ENCODE peak calls at places on chromosomes 4 and X, in seven cellular contexts. One of them, this sample, is unnamed.

GRCh38 chr4:93433840-93434239 is 394.7 kb upstream of the ATOH1 start:
- DNase-seq in pons: no peak
- DNase-seq in cardiac muscle cell: no peak
- DNase-seq in activated CD4-positive, alpha-beta T cell treated with anti-CD3 and anti-CD28 coated beads for 1 hour: no peak
- DNase-seq in midbrain: no peak
- DNase-seq in germinal center: no peak
- DNase-seq in stimulated activated CD4-positive, alpha-beta T cell treated with anti-CD3 and anti-CD28 coated beads, TNF-alpha, amount 100 ng/mL, for 48 hours: no peak
- DNase-seq in this sample: no peak

GRCh38 chrX:13837290-13837745 is 20.4 kb upstream of the GPM6B start:
- DNase-seq in pons: peak; percentile 64
- DNase-seq in cardiac muscle cell: no peak
- DNase-seq in activated CD4-positive, alpha-beta T cell treated with anti-CD3 and anti-CD28 coated beads for 1 hour: no peak
- DNase-seq in midbrain: peak; percentile 57
- DNase-seq in germinal center: no peak
- DNase-seq in stimulated activated CD4-positive, alpha-beta T cell treated with anti-CD3 and anti-CD28 coated beads, TNF-alpha, amount 100 ng/mL, for 48 hours: no peak
- DNase-seq in this sample: no peak

GRCh38 chrX:103483720-103484119 is 35.6 kb downstream of the RAB40A start:
- DNase-seq in pons: no peak
- DNase-seq in cardiac muscle cell: no peak
- DNase-seq in activated CD4-positive, alpha-beta T cell treated with anti-CD3 and anti-CD28 coated beads for 1 hour: no peak
- DNase-seq in midbrain: no peak
- DNase-seq in germinal center: no peak
- DNase-seq in stimulated activated CD4-positive, alpha-beta T cell treated with anti-CD3 and anti-CD28 coated beads, TNF-alpha, amount 100 ng/mL, for 48 hours: no peak
- DNase-seq in this sample: no peak

GRCh38 chrX:43716696-43717095 is 60.6 kb downstream of the MAOA start:
- DNase-seq in pons: no peak
- DNase-seq in cardiac muscle cell: no peak
- DNase-seq in activated CD4-positive, alpha-beta T cell treated with anti-CD3 and anti-CD28 coated beads for 1 hour: no peak
- DNase-seq in midbrain: no peak
- DNase-seq in germinal center: no peak
- DNase-seq in stimulated activated CD4-positive, alpha-beta T cell treated with anti-CD3 and anti-CD28 coated beads, TNF-alpha, amount 100 ng/mL, for 48 hours: no peak
- DNase-seq in this sample: no peak

GRCh38 chr4:186021461-186022167 is 47.3 kb upstream of the TLR3 start:
- DNase-seq in pons: peak; percentile 61
- DNase-seq in cardiac muscle cell: peak; percentile 71
- DNase-seq in activated CD4-positive, alpha-beta T cell treated with anti-CD3 and anti-CD28 coated beads for 1 hour: no peak
- DNase-seq in midbrain: peak; percentile 57
- DNase-seq in germinal center: peak; percentile 8
- DNase-seq in stimulated activated CD4-positive, alpha-beta T cell treated with anti-CD3 and anti-CD28 coated beads, TNF-alpha, amount 100 ng/mL, for 48 hours: no peak
- DNase-seq in this sample: no peak

GRCh38 chrX:30779453-30780030 is 109.5 kb downstream of the TAB3 start:
- DNase-seq in pons: no peak
- DNase-seq in cardiac muscle cell: no peak
- DNase-seq in activated CD4-positive, alpha-beta T cell treated with anti-CD3 and anti-CD28 coated beads for 1 hour: no peak
- DNase-seq in midbrain: no peak
- DNase-seq in germinal center: no peak
- DNase-seq in stimulated activated CD4-positive, alpha-beta T cell treated with anti-CD3 and anti-CD28 coated beads, TNF-alpha, amount 100 ng/mL, for 48 hours: no peak
- DNase-seq in this sample: no peak

GRCh38 chr4:2694691-2695090 is 61.4 kb downstream of the TNIP2 start:
- DNase-seq in pons: no peak
- DNase-seq in cardiac muscle cell: no peak
- DNase-seq in activated CD4-positive, alpha-beta T cell treated with anti-CD3 and anti-CD28 coated beads for 1 hour: no peak
- DNase-seq in midbrain: no peak
- DNase-seq in germinal center: no peak
- DNase-seq in stimulated activated CD4-positive, alpha-beta T cell treated with anti-CD3 and anti-CD28 coated beads, TNF-alpha, amount 100 ng/mL, for 48 hours: no peak
- DNase-seq in this sample: no peak

GRCh38 chr4:38964942-38965775 is 67.0 kb downstream of the TMEM156 start:
- DNase-seq in pons: no peak
- DNase-seq in cardiac muscle cell: no peak
- DNase-seq in activated CD4-positive, alpha-beta T cell treated with anti-CD3 and anti-CD28 coated beads for 1 hour: no peak
- DNase-seq in midbrain: no peak
- DNase-seq in germinal center: no peak
- DNase-seq in stimulated activated CD4-positive, alpha-beta T cell treated with anti-CD3 and anti-CD28 coated beads, TNF-alpha, amount 100 ng/mL, for 48 hours: no peak
- DNase-seq in this sample: no peak

GRCh38 chr4:135098061-135098460 is 896.5 kb upstream of the PABPC4L start:
- DNase-seq in pons: no peak
- DNase-seq in cardiac muscle cell: no peak
- DNase-seq in activated CD4-positive, alpha-beta T cell treated with anti-CD3 and anti-CD28 coated beads for 1 hour: no peak
- DNase-seq in midbrain: no peak
- DNase-seq in germinal center: no peak
- DNase-seq in stimulated activated CD4-positive, alpha-beta T cell treated with anti-CD3 and anti-CD28 coated beads, TNF-alpha, amount 100 ng/mL, for 48 hours: no peak
- DNase-seq in this sample: no peak

GRCh38 chrX:47877327-47877726 is 40.6 kb downstream of the ZNF81 start:
- DNase-seq in pons: no peak
- DNase-seq in cardiac muscle cell: no peak
- DNase-seq in activated CD4-positive, alpha-beta T cell treated with anti-CD3 and anti-CD28 coated beads for 1 hour: no peak
- DNase-seq in midbrain: no peak
- DNase-seq in germinal center: no peak
- DNase-seq in stimulated activated CD4-positive, alpha-beta T cell treated with anti-CD3 and anti-CD28 coated beads, TNF-alpha, amount 100 ng/mL, for 48 hours: no peak
- DNase-seq in this sample: no peak

GRCh38 chr4:55553442-55553841 is 6.7 kb upstream of the CLOCK start:
- DNase-seq in pons: no peak
- DNase-seq in cardiac muscle cell: no peak
- DNase-seq in activated CD4-positive, alpha-beta T cell treated with anti-CD3 and anti-CD28 coated beads for 1 hour: no peak
- DNase-seq in midbrain: no peak
- DNase-seq in germinal center: no peak
- DNase-seq in stimulated activated CD4-positive, alpha-beta T cell treated with anti-CD3 and anti-CD28 coated beads, TNF-alpha, amount 100 ng/mL, for 48 hours: no peak
- DNase-seq in this sample: no peak

GRCh38 chrX:75278991-75279390 is 5.1 kb downstream of the UPRT start:
- DNase-seq in pons: no peak
- DNase-seq in cardiac muscle cell: no peak
- DNase-seq in activated CD4-positive, alpha-beta T cell treated with anti-CD3 and anti-CD28 coated beads for 1 hour: no peak
- DNase-seq in midbrain: no peak
- DNase-seq in germinal center: no peak
- DNase-seq in stimulated activated CD4-positive, alpha-beta T cell treated with anti-CD3 and anti-CD28 coated beads, TNF-alpha, amount 100 ng/mL, for 48 hours: no peak
- DNase-seq in this sample: no peak

GRCh38 chr4:53015681-53016080 is 153.6 kb downstream of the RASL11B start:
- DNase-seq in pons: peak; percentile 48
- DNase-seq in cardiac muscle cell: peak; percentile 75
- DNase-seq in activated CD4-positive, alpha-beta T cell treated with anti-CD3 and anti-CD28 coated beads for 1 hour: no peak
- DNase-seq in midbrain: no peak
- DNase-seq in germinal center: no peak
- DNase-seq in stimulated activated CD4-positive, alpha-beta T cell treated with anti-CD3 and anti-CD28 coated beads, TNF-alpha, amount 100 ng/mL, for 48 hours: no peak
- DNase-seq in this sample: no peak

GRCh38 chr4:108933046-108933445 is 170.2 kb upstream of the ETNPPL start:
- DNase-seq in pons: no peak
- DNase-seq in cardiac muscle cell: no peak
- DNase-seq in activated CD4-positive, alpha-beta T cell treated with anti-CD3 and anti-CD28 coated beads for 1 hour: no peak
- DNase-seq in midbrain: no peak
- DNase-seq in germinal center: no peak
- DNase-seq in stimulated activated CD4-positive, alpha-beta T cell treated with anti-CD3 and anti-CD28 coated beads, TNF-alpha, amount 100 ng/mL, for 48 hours: no peak
- DNase-seq in this sample: no peak

GRCh38 chr4:187617117-187617516 is 378.5 kb upstream of the ZFP42 start:
- DNase-seq in pons: no peak
- DNase-seq in cardiac muscle cell: no peak
- DNase-seq in activated CD4-positive, alpha-beta T cell treated with anti-CD3 and anti-CD28 coated beads for 1 hour: no peak
- DNase-seq in midbrain: no peak
- DNase-seq in germinal center: no peak
- DNase-seq in stimulated activated CD4-positive, alpha-beta T cell treated with anti-CD3 and anti-CD28 coated beads, TNF-alpha, amount 100 ng/mL, for 48 hours: no peak
- DNase-seq in this sample: no peak